ENCODE peak calls at places on chromosome 12, in eight cellular contexts. M is fibroblast of mammary gland; S is effector CD4-positive, alpha-beta T cell; E is iris pigment epithelial cell; L is activated B cell treated with CpG ODN at 0.5 μM for 24 hours; A is small intestine; O is stimulated activated CD8-positive, alpha-beta memory T cell treated with anti-CD3 and anti-CD28 coated beads, Interleukin-4, amount 100 ng/mL, for 1 hour; D is SK-MEL-5. K is an unnamed sample.

GRCh38 chr12:43352001-43352400 is 200.0 kb downstream of the ADAMTS20 start:
- DNase-seq in M (no peak), S (no peak), E (no peak), L (no peak), A (no peak), O (no peak), D (peak), K (no peak)

GRCh38 chr12:1533205-1533601 is 61.2 kb downstream of the FBXL14 start:
- DNase-seq in M (peak), S (no peak), E (no peak), L (no peak), A (no peak), O (no peak), D (no peak), K (peak)

GRCh38 chr12:6341439-6342139 is at the start of gene TNFRSF1A:
- DNase-seq in M (peak), S (no peak), E (peak), L (no peak), A (peak), O (no peak), D (peak), K (peak)

GRCh38 chr12:50610171-50610570 is 105.4 kb downstream of the DIP2B start:
- DNase-seq in M (no peak), S (no peak), E (no peak), L (no peak), A (no peak), O (no peak), D (no peak), K (no peak)

GRCh38 chr12:80178846-80179245 is 79.5 kb downstream of the OTOGL start:
- DNase-seq in M (no peak), S (no peak), E (no peak), L (no peak), A (no peak), O (no peak), D (no peak), K (peak)

GRCh38 chr12:42129595-42130204 is 15.0 kb downstream of the GXYLT1 start:
- DNase-seq in M (peak), S (no peak), E (peak), L (no peak), A (peak), O (no peak), D (peak), K (no peak)

GRCh38 chr12:3132636-3133409 is 55.6 kb downstream of the TSPAN9 start:
- DNase-seq in M (peak), S (no peak), E (peak), L (no peak), A (no peak), O (no peak), D (no peak), K (no peak)

GRCh38 chr12:25110260-25110659 is 84.7 kb downstream of the DNAI7 start:
- DNase-seq in M (no peak), S (no peak), E (no peak), L (no peak), A (no peak), O (no peak), D (no peak), K (no peak)

GRCh38 chr12:9869307-9870161 is at the start of gene CLEC2B:
- DNase-seq in M (peak), S (no peak), E (peak), L (no peak), A (peak), O (no peak), D (peak), K (peak)

K was measured in stimulated activated naive CD8-positive, alpha-beta T cell treated with anti-CD3 and anti-CD28 coated beads, Interleukin-15, Interleukin-2, amounts not matched to agents 100 U/mL and 50 U/mL, for 24 hours.